ENCODE peak calls at places on chromosomes 3 and 15, in eight cellular contexts. N is H1, V is NB4, S is mucosa of descending colon, Q is cardiac fibroblast, G is dorsolateral prefrontal cortex, A is foreskin fibroblast, T is psoas muscle. L is an unnamed sample.

GRCh38 chr3:113339616-113340244 is 101.6 kb downstream of the CFAP44 start:
- DNase-seq in V (no peak), Q (no peak), T (no peak), A (no peak), N (no peak), S (no peak), G (no peak), L (no peak)

GRCh38 chr15:77024273-77025065 is 29.5 kb downstream of the PSTPIP1 start:
- DNase-seq in G (peak), T (peak), N (no peak), A (peak), Q (peak), V (peak), S (peak), L (no peak)

GRCh38 chr15:40756938-40757337 is 1.9 kb upstream of the RMDN3 start:
- DNase-seq in G (no peak), S (no peak), V (peak), T (peak), A (no peak), Q (no peak), N (no peak), L (no peak)

GRCh38 chr15:43093026-43093425 is 12.8 kb downstream of the UBR1 start:
- DNase-seq in Q (peak), S (no peak), V (peak), G (no peak), T (no peak), A (peak), N (no peak), L (no peak)

GRCh38 chr3:100075731-100076543 is 38.4 kb downstream of the FILIP1L start:
- DNase-seq in S (no peak), Q (no peak), G (no peak), T (no peak), A (no peak), V (peak), N (no peak), L (no peak)

GRCh38 chr3:25513642-25514266 is 85.7 kb downstream of the RARB start:
- DNase-seq in V (no peak), S (no peak), N (no peak), A (no peak), G (no peak), T (no peak), Q (no peak), L (no peak)

GRCh38 chr3:46699846-46700523 is 1.2 kb upstream of the TMIE start:
- DNase-seq in G (no peak), S (peak), Q (no peak), T (peak), A (no peak), N (no peak), V (no peak), L (no peak)

GRCh38 chr15:61196711-61197110 is 32.4 kb downstream of the RORA start:
- DNase-seq in S (no peak), Q (no peak), G (no peak), N (no peak), A (no peak), T (no peak), V (no peak), L (no peak)

GRCh38 chr15:68421798-68422402 is 10.1 kb downstream of the ITGA11 start:
- DNase-seq in A (no peak), Q (no peak), T (no peak), G (no peak), S (no peak), V (no peak), N (no peak), L (peak)

GRCh38 chr15:34942363-34942762 is 27.2 kb downstream of the AQR start:
- DNase-seq in S (no peak), V (no peak), Q (peak), N (no peak), A (peak), G (no peak), T (no peak), L (no peak)

GRCh38 chr15:92801774-92802464 is 98.2 kb upstream of the CHD2 start:
- DNase-seq in T (peak), Q (peak), G (no peak), N (no peak), A (peak), V (peak), S (no peak), L (peak)

GRCh38 chr3:113485161-113485609 is 29.8 kb downstream of the SPICE1 start:
- DNase-seq in V (no peak), Q (no peak), S (peak), A (no peak), T (no peak), G (no peak), N (no peak), L (no peak)

GRCh38 chr3:141368062-141368924 is at the start of gene ZBTB38:
- DNase-seq in T (peak), V (no peak), A (peak), Q (peak), S (peak), N (peak), G (peak), L (peak)
- H3K4me3 ChIP-seq in T (peak), V (no peak), A (peak), Q (peak), S (no peak), N (no peak), G (peak), L (peak)

GRCh38 chr3:4985330-4986174 is 6.3 kb downstream of the BHLHE40 start:
- DNase-seq in N (no peak), V (peak), S (no peak), A (no peak), G (no peak), T (no peak), Q (peak), L (no peak)
- TF ChIP-seq CTCF in N (no peak), V (no peak), S (no peak), A (no peak), G (no peak), T (no peak), Q (no peak), L (no peak)

GRCh38 chr15:101724675-101725005 is 367 bp upstream of the TARS3 start:
- DNase-seq in G (no peak), T (no peak), S (no peak), Q (no peak), V (no peak), N (no peak), A (no peak), L (no peak)
- H3K4me3 ChIP-seq in G (peak), T (peak), S (no peak), Q (peak), V (peak), N (no peak), A (no peak), L (no peak)

GRCh38 chr15:75640483-75641175 is 605 bp upstream of the IMP3 start:
- DNase-seq in Q (peak), N (no peak), A (peak), T (no peak), V (peak), S (no peak), G (no peak), L (no peak)
- TF ChIP-seq CTCF in Q (peak), N (no peak), A (peak), T (no peak), V (peak), S (no peak), G (peak), L (no peak)

GRCh38 chr3:138124689-138125420 is 7.3 kb downstream of the A4GNT start:
- DNase-seq in G (no peak), S (no peak), Q (peak), V (peak), A (peak), T (no peak), N (no peak), L (no peak)
- H3K4me3 ChIP-seq in G (no peak), S (no peak), Q (no peak), V (no peak), A (no peak), T (no peak), N (no peak), L (no peak)

GRCh38 chr3:54633444-54634121 is 294.3 kb downstream of the LRTM1 start:
- DNase-seq in S (no peak), T (no peak), Q (no peak), N (no peak), G (no peak), V (no peak), A (no peak), L (no peak)
- TF ChIP-seq CTCF in S (no peak), T (no peak), Q (no peak), N (no peak), G (no peak), V (no peak), A (no peak), L (no peak)

L was measured in AG09309.